ENCODE peak calls at places on chromosomes 6 and 20, in four cellular contexts. W, L, T and U are unnamed samples.

GRCh38 chr6:44257753-44258324 is 511 bp upstream of the SLC35B2 start:
- DNase-seq in L (no peak), T (no peak), W (no peak), U (no peak)

GRCh38 chr6:14316911-14317535 is 199.5 kb downstream of the CD83 start:
- DNase-seq in W (no peak), T (no peak), L (no peak), U (no peak)

GRCh38 chr6:100504786-100505737 is 40.3 kb upstream of the SIM1 start:
- DNase-seq in W (no peak), T (peak; percentile 82), L (peak; percentile 56), U (peak; percentile 64)

GRCh38 chr20:44123251-44123650 is 63.7 kb downstream of the JPH2 start:
- DNase-seq in L (no peak), T (no peak), W (no peak), U (no peak)

GRCh38 chr6:7974932-7975763 is 64.6 kb upstream of the TXNDC5 start:
- DNase-seq in L (no peak), W (peak; percentile 75), T (peak; percentile 89), U (peak; percentile 73)

GRCh38 chr20:49508435-49509199 is 26.1 kb upstream of the KCNB1 start:
- DNase-seq in W (no peak), T (peak; percentile 58), L (no peak), U (peak; percentile 41)

GRCh38 chr6:138923561-138923960 is 64.5 kb downstream of the REPS1 start:
- DNase-seq in T (no peak), W (no peak), L (no peak), U (no peak)

GRCh38 chr20:45014671-45015415 is 48.5 kb downstream of the STK4 start:
- DNase-seq in T (peak; percentile 61), W (no peak), L (no peak), U (peak; percentile 79)

GRCh38 chr6:38088794-38089193 is 269.3 kb downstream of the ZFAND3 start:
- DNase-seq in L (no peak), W (no peak), T (no peak), U (no peak)

GRCh38 chr6:150638286-150638685 is 38.6 kb downstream of the PLEKHG1 start:
- DNase-seq in W (no peak), T (no peak), L (no peak), U (no peak)

GRCh38 chr6:52285174-52286068 is 879 bp upstream of the MCM3 start:
- DNase-seq in T (peak; percentile 63), L (no peak), W (no peak), U (no peak)

GRCh38 chr20:25254571-25254970 is 6.7 kb downstream of the PYGB start:
- DNase-seq in L (no peak), W (no peak), T (no peak), U (no peak)

GRCh38 chr6:105484238-105485161 is 81.6 kb upstream of the PREP start:
- DNase-seq in T (peak; percentile 58), L (no peak), W (no peak), U (peak; percentile 62)

GRCh38 chr6:106085984-106086832 is at the start of gene PRDM1:
- DNase-seq in T (peak; percentile 64), W (peak; percentile 72), L (no peak), U (peak; percentile 96)

GRCh38 chr6:37239511-37239910 is 18.1 kb upstream of the TBC1D22B start:
- DNase-seq in L (no peak), W (no peak), T (peak; percentile 87), U (peak; percentile 64)

GRCh38 chr6:14824835-14825223 is 421.0 kb upstream of the JARID2 start:
- DNase-seq in T (no peak), W (no peak), L (no peak), U (no peak)

GRCh38 chr20:25195014-25195961 is at the start of gene ENTPD6:
- DNase-seq in T (peak; percentile 78), W (peak; percentile 97), L (peak; percentile 5), U (peak; percentile 84)

GRCh38 chr20:51172558-51173428 is 149.9 kb upstream of the KCNG1 start:
- DNase-seq in L (no peak), T (no peak), W (no peak), U (no peak)

GRCh38 chr6:111429571-111429970 is 53.4 kb downstream of the REV3L start:
- DNase-seq in W (no peak), L (no peak), T (no peak), U (no peak)

DNA sequence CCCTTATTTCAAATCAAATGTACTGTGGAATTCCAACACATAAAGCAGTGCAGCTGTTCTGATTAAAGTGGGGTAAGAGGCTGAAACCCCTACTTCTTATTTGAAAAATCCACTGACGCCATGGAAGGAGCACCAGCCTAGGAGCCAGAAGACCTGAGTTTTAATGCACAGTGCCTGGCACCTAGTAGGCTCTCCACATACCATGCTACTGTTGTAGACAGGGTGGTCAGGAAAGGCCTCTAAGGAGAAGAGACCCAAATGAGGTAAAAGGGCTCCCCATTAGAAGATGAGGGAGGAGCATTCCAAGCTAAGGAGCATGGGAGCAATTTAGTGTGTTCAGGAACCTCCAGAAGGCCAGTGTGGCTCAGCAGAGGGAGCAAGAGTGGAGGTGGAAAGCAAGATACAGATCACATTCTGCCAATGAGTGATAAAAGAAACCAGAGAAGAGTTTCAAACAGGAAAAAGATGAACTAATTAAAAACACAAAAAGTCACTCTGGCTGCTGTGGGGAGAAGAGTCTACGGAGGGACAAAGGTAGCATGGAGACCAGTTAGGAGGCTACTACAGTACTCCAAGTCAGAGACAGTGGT is 11.8 kb upstream of the ZNF76 start:
- DNase-seq in W (no peak), T (no peak), L (no peak), U (no peak)
- TF ChIP-seq CTCF in W (no peak), T (no peak), L (no peak), U (no peak)

DNA sequence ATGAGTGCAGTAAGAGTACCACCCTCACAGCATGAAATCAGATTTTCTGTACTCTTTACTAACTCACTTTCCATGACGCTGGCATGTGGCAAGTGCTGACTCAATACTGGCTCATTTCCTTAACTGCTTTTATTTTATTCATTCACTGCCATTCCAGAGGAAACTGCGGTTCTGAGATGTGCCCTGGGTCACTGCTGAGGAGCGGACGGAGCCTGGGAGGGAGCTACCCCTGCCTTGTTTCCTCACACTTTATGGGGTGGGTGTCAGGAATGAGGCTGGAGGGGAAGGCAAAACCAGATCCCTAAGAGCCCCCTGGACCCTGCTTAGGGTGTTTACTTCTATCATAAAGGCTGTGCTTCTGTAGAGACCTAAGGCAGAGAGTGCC is 14.4 kb downstream of the NT5E start:
- DNase-seq in T (peak; percentile 99), W (no peak), L (peak; percentile 89), U (peak; percentile 92)
- H3K4me3 ChIP-seq in T (peak overlapping the region; percentile 21), W (no peak overlapping the region), L (peak overlapping the region; percentile 21), U (no peak overlapping the region)

GRCh38 chr6:28839443-28840120 is 84.2 kb downstream of the TRIM27 start:
- DNase-seq in W (no peak), L (no peak), T (no peak), U (no peak)

GRCh38 chr6:28838289-28838633 is 85.5 kb downstream of the TRIM27 start:
- DNase-seq in T (peak; percentile 77), W (peak; percentile 32), L (no peak), U (peak; percentile 72)

GRCh38 chr6:28838634-28839442 is 84.9 kb downstream of the TRIM27 start:
- DNase-seq in L (no peak), W (peak; percentile 81), T (peak; percentile 85), U (peak; percentile 87)

DNA sequence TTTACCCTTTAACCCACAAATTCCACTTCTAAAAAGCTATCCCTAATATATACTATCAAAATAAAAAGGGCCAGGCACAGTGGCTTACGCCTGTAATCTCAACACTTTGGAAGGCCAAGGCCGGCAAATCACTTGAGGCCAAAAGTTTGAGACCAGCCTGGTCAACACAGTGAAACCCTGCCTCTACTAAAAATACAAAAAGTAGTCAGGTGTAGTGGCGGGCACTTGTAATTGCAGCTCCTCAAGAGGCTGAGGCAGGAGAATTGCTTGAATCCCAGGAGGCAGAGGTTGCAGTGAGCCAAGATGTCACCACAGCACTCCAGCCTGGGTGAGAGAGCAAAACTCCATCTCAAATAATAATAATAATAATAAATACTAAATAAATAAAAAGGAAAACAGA is 82.5 kb downstream of the TRIM27 start:
- DNase-seq in W (no peak), T (no peak), L (no peak), U (no peak)
- TF ChIP-seq CTCF in W (no peak), T (no peak), L (no peak), U (peak; percentile 28)

GRCh38 chr6:23176471-23176870 is 607.1 kb downstream of the HDGFL1 start:
- DNase-seq in W (no peak), T (no peak), L (no peak), U (no peak)

GRCh38 chr6:23181301-23182110 is 612.1 kb downstream of the HDGFL1 start:
- DNase-seq in W (no peak), T (no peak), L (no peak), U (no peak)

GRCh38 chr6:23180504-23181293 is 611.3 kb downstream of the HDGFL1 start:
- DNase-seq in L (peak; percentile 59), T (peak; percentile 79), W (peak; percentile 48), U (peak; percentile 13)

GRCh38 chr6:23176883-23177282 is 607.5 kb downstream of the HDGFL1 start:
- DNase-seq in L (no peak), T (no peak), W (peak; percentile 8), U (no peak)

GRCh38 chr6:23179994-23180393 is 610.6 kb downstream of the HDGFL1 start:
- DNase-seq in W (no peak), T (no peak), L (no peak), U (no peak)
- H3K4me3 ChIP-seq in W (no peak overlapping the region), T (no peak overlapping the region), L (no peak overlapping the region), U (no peak overlapping the region)

DNA sequence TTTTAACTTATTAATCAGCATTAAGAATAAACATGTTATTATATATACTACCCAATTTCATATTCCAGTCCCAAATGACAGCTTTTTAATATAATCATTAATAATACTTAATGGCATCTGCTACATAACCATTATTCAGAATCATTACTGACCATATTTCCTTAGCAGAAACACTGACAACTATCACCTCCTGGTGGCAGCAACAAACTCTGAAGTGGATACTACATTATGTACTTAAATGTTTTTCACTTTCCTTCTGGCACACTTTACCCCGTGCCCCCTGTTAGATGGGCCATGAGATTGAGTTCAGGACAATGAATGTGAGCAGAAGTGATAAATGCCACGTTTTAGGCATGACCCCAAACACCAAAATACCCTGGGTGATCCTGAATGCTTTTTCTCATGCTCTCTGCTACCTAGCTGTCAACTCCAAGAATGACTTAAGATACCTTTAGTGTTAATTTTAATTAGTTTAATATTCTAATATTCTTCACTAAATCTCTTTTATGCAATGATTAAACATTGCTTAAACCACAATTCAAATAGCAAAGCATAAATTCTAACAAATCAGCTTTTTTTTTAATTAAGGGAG is 77.1 kb downstream of the LMBRD1 start:
- DNase-seq in L (no peak), T (peak; percentile 42), W (no peak), U (peak; percentile 43)
- TF ChIP-seq CTCF in L (peak; percentile 46), T (peak; percentile 50), W (peak; percentile 41), U (peak; percentile 52)

GRCh38 chr20:13333036-13333435 is 112.0 kb downstream of the ISM1 start:
- DNase-seq in L (no peak), T (no peak), W (no peak), U (no peak)
- H3K4me3 ChIP-seq in L (no peak overlapping the region), T (no peak overlapping the region), W (no peak overlapping the region), U (no peak overlapping the region)

GRCh38 chr6:41092421-41093140 is 19.8 kb downstream of the NFYA start:
- DNase-seq in L (no peak), T (peak; percentile 44), W (no peak), U (peak; percentile 46)
- TF ChIP-seq CTCF in L (peak; percentile 43), T (peak; percentile 41), W (peak; percentile 28), U (peak; percentile 52)